ENCODE peak calls at places on chromosome 5, in four cellular contexts. One of them, this sample, is unnamed.

GRCh38 chr5:85716344-85717202 is 901.2 kb upstream of the COX7C start:
- DNase-seq in HCT116: no peak
- DNase-seq in SK-N-SH: no peak
- DNase-seq in A549: no peak
- DNase-seq in this sample: no peak

GRCh38 chr5:163377982-163378381 is 59.4 kb upstream of the CCNG1 start:
- DNase-seq in HCT116: no peak
- DNase-seq in SK-N-SH: no peak
- DNase-seq in A549: no peak
- DNase-seq in this sample: no peak

GRCh38 chr5:133700251-133700650 is 87.9 kb upstream of the FSTL4 start:
- DNase-seq in A549: no peak
- DNase-seq in HCT116: no peak
- DNase-seq in SK-N-SH: no peak
- DNase-seq in this sample: no peak

GRCh38 chr5:61590473-61590872 is 258.4 kb downstream of the ZSWIM6 start:
- DNase-seq in HCT116: no peak
- DNase-seq in SK-N-SH: no peak
- DNase-seq in A549: no peak
- DNase-seq in this sample: no peak

GRCh38 chr5:33734541-33734940 is 157.2 kb downstream of the ADAMTS12 start:
- DNase-seq in HCT116: no peak
- DNase-seq in A549: no peak
- DNase-seq in SK-N-SH: no peak
- DNase-seq in this sample: no peak

GRCh38 chr5:137336161-137336560 is 163.0 kb downstream of the SPOCK1 start:
- DNase-seq in HCT116: no peak
- DNase-seq in SK-N-SH: no peak
- DNase-seq in A549: no peak
- DNase-seq in this sample: no peak

GRCh38 chr5:57986746-57987145 is 473.1 kb downstream of the PLK2 start:
- DNase-seq in SK-N-SH: no peak
- DNase-seq in A549: peak; percentile 59
- DNase-seq in HCT116: no peak
- DNase-seq in this sample: no peak

GRCh38 chr5:66796306-66797292 is 200.4 kb downstream of the MAST4 start:
- DNase-seq in SK-N-SH: peak; percentile 16
- DNase-seq in A549: peak; percentile 14
- DNase-seq in HCT116: no peak
- DNase-seq in this sample: no peak

GRCh38 chr5:163578652-163579051 is 73.2 kb downstream of the MAT2B start:
- DNase-seq in A549: no peak
- DNase-seq in HCT116: no peak
- DNase-seq in SK-N-SH: no peak
- DNase-seq in this sample: no peak

GRCh38 chr5:153974131-153974812 is 64.4 kb downstream of the FAM114A2 start:
- DNase-seq in HCT116: peak; percentile 18
- DNase-seq in A549: peak; percentile 35
- DNase-seq in SK-N-SH: peak; percentile 48
- DNase-seq in this sample: peak; percentile 53

DNA sequence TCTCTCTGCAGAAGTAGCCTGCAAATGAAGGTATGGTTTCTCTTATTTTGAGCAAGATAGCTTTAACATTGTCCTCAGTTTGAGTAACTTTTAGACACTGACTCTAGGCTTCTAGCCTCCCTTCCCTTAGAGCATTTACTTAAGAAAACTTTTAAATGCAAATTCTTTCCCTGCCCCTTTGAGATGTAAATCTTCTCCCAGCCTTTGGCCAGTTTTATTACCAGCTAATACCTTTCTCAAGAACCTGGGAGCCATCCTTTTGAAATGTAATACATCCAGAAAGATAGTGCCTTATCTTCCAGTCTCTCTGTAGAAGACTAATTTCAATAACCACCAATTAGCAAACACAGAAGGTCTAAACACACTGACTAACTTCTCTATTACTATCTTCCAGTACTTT is 688.9 kb upstream of the CDH9 start:
- DNase-seq in A549: no peak
- DNase-seq in SK-N-SH: no peak
- DNase-seq in HCT116: no peak
- DNase-seq in this sample: no peak
- H3K4me3 ChIP-seq in A549: no peak overlapping the region
- H3K4me3 ChIP-seq in SK-N-SH: no peak overlapping the region
- H3K4me3 ChIP-seq in HCT116: no peak overlapping the region
- H3K4me3 ChIP-seq in this sample: no peak overlapping the region

GRCh38 chr5:126220725-126221124 is 202.5 kb upstream of the GRAMD2B start:
- DNase-seq in SK-N-SH: no peak
- DNase-seq in A549: no peak
- DNase-seq in HCT116: no peak
- DNase-seq in this sample: no peak
- TF ChIP-seq MAX in SK-N-SH: no peak
- TF ChIP-seq MAX in A549: no peak
- TF ChIP-seq MAX in HCT116: no peak
- TF ChIP-seq MAX in this sample: no peak

DNA sequence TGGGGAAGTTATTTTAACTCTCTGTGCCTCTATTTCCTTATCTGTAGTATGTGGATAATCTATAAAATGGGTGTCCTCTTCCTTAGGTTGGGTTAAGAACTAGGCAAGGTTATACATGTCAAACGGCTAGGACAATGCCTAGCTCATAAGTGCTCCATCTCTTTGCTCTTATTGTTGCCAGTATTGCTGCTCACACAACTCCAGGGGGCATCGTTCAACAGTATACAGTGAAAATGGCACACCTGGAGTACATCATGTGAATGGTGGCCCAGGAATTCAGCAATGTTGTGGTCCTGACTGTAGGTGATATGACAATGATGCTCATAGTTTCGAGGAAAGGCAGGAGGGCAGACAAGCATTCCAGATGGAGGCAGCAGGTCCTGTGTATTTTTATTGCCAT is 30.1 kb downstream of the SLIT3 start:
- DNase-seq in SK-N-SH: no peak
- DNase-seq in A549: peak; percentile 26
- DNase-seq in HCT116: no peak
- DNase-seq in this sample: no peak
- TF ChIP-seq CTCF in SK-N-SH: no peak
- TF ChIP-seq CTCF in A549: peak; percentile 26
- TF ChIP-seq CTCF in HCT116: no peak
- TF ChIP-seq CTCF in this sample: no peak

GRCh38 chr5:124740055-124740454 is 6.4 kb downstream of the ZNF608 start:
- DNase-seq in A549: no peak
- DNase-seq in SK-N-SH: no peak
- DNase-seq in HCT116: no peak
- DNase-seq in this sample: no peak
- H3K4me3 ChIP-seq in A549: no peak overlapping the region
- H3K4me3 ChIP-seq in SK-N-SH: peak overlapping the region; percentile 19
- H3K4me3 ChIP-seq in HCT116: no peak overlapping the region
- H3K4me3 ChIP-seq in this sample: no peak overlapping the region

DNA sequence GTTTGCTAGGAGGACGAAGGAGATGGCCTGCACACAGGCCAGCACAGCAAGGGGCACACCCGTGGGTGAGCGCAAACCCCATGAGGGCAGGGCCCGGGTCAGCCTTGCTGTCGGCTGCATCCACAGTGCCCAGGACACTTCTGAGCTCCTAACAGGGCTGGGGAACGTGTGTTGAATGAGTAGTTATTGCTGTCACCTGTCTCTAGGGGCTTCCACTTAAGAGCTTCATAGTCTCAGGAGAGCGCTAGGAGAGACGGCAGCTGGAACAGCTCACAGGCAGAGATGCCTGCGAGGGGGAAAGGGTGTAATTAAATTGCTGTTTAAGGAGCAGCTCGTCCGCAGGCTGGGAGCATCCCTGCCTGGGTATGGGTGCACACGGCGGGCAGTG is 91.4 kb upstream of the NEURL1B start:
- DNase-seq in SK-N-SH: no peak
- DNase-seq in HCT116: no peak
- DNase-seq in A549: no peak
- DNase-seq in this sample: peak; percentile 37
- TF ChIP-seq MAX in SK-N-SH: no peak
- TF ChIP-seq MAX in HCT116: no peak
- TF ChIP-seq MAX in A549: no peak
- TF ChIP-seq MAX in this sample: no peak

DNA sequence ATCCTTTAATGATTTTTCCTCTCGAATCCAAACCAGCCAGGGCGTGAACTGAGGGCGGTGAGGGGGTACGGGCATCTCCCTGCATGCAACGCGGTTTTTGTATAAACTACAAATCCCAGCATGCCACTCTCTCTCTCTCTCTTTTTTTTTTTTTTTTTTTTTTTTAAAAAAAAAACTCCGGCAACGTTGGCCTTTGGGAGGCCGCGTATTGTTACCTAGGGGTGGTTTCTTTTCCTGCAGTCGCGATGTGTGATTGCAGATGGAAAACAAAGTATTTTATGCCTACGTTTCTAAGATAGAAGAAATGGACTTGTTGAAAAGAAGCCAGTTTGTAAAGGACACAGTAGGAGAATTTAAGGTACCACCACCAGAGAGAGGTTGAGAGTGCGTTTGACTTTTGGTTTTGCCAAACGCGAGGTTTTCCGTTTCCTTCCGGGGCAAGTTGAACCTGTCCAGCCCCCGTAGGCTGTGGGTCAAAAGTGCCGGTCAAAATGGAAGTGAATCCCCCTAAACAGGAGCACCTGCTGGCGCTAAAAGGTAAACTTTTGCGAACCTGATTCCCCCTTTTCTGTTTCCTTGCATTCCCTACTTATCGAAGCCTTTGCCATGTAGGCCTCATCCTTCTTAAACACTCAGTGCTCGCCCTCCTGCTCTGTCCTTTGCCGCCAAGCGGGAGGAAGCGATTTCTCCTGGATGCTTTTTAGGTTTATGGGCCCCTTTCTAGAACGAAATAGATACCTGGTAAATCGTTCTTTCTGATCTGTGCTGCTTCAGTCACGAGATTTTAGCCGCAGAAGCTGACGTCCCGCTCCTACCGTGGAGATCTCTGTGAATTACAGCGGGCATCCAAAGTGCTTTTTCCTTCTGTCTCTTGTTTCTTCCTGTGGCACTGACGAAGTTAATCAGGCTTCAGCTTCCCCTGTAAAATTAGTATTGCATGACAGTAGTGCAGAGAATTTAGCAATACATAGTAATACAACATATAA is at the start of the genes SHLD3 and TRAPPC13:
- DNase-seq in SK-N-SH: peak; percentile 73
- DNase-seq in HCT116: peak; percentile 85
- DNase-seq in A549: peak; percentile 92
- DNase-seq in this sample: peak; percentile 87
- TF ChIP-seq CTCF in SK-N-SH: peak; percentile 19
- TF ChIP-seq CTCF in HCT116: no peak
- TF ChIP-seq CTCF in A549: no peak
- TF ChIP-seq CTCF in this sample: no peak

GRCh38 chr5:111092062-111092853 is at the start of gene WDR36:
- DNase-seq in A549: peak; percentile 95
- DNase-seq in HCT116: peak; percentile 91
- DNase-seq in SK-N-SH: peak; percentile 84
- DNase-seq in this sample: peak; percentile 94
- H3K4me3 ChIP-seq in A549: peak within 1 kb of the TSS; percentile 74
- H3K4me3 ChIP-seq in HCT116: peak within 1 kb of the TSS; percentile 70
- H3K4me3 ChIP-seq in SK-N-SH: peak within 1 kb of the TSS; percentile 98
- H3K4me3 ChIP-seq in this sample: peak within 1 kb of the TSS; percentile 82

GRCh38 chr5:7261900-7262299 is 134.0 kb upstream of the ADCY2 start:
- DNase-seq in A549: no peak
- DNase-seq in HCT116: no peak
- DNase-seq in SK-N-SH: no peak
- DNase-seq in this sample: no peak

GRCh38 chr5:7261049-7261448 is 134.9 kb upstream of the ADCY2 start:
- DNase-seq in HCT116: no peak
- DNase-seq in SK-N-SH: peak; percentile 10
- DNase-seq in A549: peak; percentile 50
- DNase-seq in this sample: peak; percentile 54
- TF ChIP-seq MAX in HCT116: no peak
- TF ChIP-seq MAX in SK-N-SH: no peak
- TF ChIP-seq MAX in A549: no peak
- TF ChIP-seq MAX in this sample: peak; percentile 65